ENCODE peak calls at places on chromosomes 12 and 14, in nine cellular contexts. S, P, I, A, T, G, Q, E and H are unnamed samples.

GRCh38 chr12:130764475-130765185 is 48.5 kb upstream of the RIMBP2 start:
- DNase-seq in S (peak), P (peak), I (no peak), A (peak), T (peak), G (no peak), Q (no peak), E (no peak), H (no peak)

GRCh38 chr12:53929527-53929926 is 9.1 kb upstream of the HOXC13 start:
- DNase-seq in S (no peak), P (no peak), I (no peak), A (no peak), T (no peak), G (no peak), Q (no peak), E (no peak), H (no peak)

GRCh38 chr12:126874427-126875026 is 1392.4 kb upstream of the TMEM132C start:
- DNase-seq in S (peak), P (no peak), I (peak), A (peak), T (peak), G (peak), Q (peak), E (peak), H (peak)

GRCh38 chr12:131153016-131153415 is 199.3 kb downstream of the ADGRD1 start:
- DNase-seq in S (no peak), P (no peak), I (no peak), A (no peak), T (no peak), G (no peak), Q (no peak), E (no peak), H (no peak)

GRCh38 chr12:1083086-1083887 is 92.3 kb downstream of the ERC1 start:
- DNase-seq in S (no peak), P (no peak), I (no peak), A (no peak), T (peak), G (no peak), Q (no peak), E (no peak), H (no peak)

GRCh38 chr12:119528241-119528640 is 65.3 kb upstream of the TMEM233 start:
- DNase-seq in S (no peak), P (no peak), I (no peak), A (no peak), T (peak), G (no peak), Q (no peak), E (no peak), H (no peak)

GRCh38 chr14:61839452-61839851 is 77.2 kb downstream of the SNAPC1 start:
- DNase-seq in S (no peak), P (peak), I (no peak), A (peak), T (peak), G (no peak), Q (no peak), E (no peak), H (peak)

GRCh38 chr12:68137278-68137930 is 22.1 kb downstream of the IFNG start:
- DNase-seq in S (no peak), P (no peak), I (no peak), A (no peak), T (no peak), G (no peak), Q (no peak), E (no peak), H (no peak)

GRCh38 chr12:83805137-83805818 is 1107.3 kb downstream of the SLC6A15 start:
- DNase-seq in S (no peak), P (no peak), I (no peak), A (no peak), T (no peak), G (no peak), Q (no peak), E (no peak), H (no peak)

GRCh38 chr14:59463773-59464650 is 1.2 kb downstream of the GPR135 start:
- DNase-seq in S (no peak), P (no peak), I (no peak), A (peak), T (peak), G (no peak), Q (no peak), E (no peak), H (no peak)

GRCh38 chr14:81464253-81465001 is 64.3 kb upstream of the STON2 start:
- DNase-seq in S (peak), P (peak), I (no peak), A (peak), T (peak), G (no peak), Q (peak), E (no peak), H (peak)

GRCh38 chr12:87596134-87596533 is 433.1 kb downstream of the C12orf50 start:
- DNase-seq in S (no peak), P (no peak), I (no peak), A (no peak), T (no peak), G (no peak), Q (no peak), E (no peak), H (no peak)

GRCh38 chr12:89316705-89317139 is 35.6 kb downstream of the DUSP6 start:
- DNase-seq in S (no peak), P (no peak), I (no peak), A (no peak), T (no peak), G (no peak), Q (peak), E (no peak), H (no peak)

GRCh38 chr14:106318700-106319099 is 792.3 kb downstream of the TMEM121 start:
- DNase-seq in S (no peak), P (no peak), I (no peak), A (no peak), T (no peak), G (no peak), Q (no peak), E (no peak), H (no peak)

GRCh38 chr12:6193853-6194815 is 6.1 kb upstream of the CD9 start:
- DNase-seq in S (no peak), P (no peak), I (no peak), A (no peak), T (no peak), G (peak), Q (no peak), E (no peak), H (no peak)

GRCh38 chr14:63421226-63421625 is 102.5 kb upstream of the GPHB5 start:
- DNase-seq in S (no peak), P (no peak), I (no peak), A (peak), T (no peak), G (no peak), Q (no peak), E (no peak), H (no peak)

GRCh38 chr12:25320123-25321006 is 69.6 kb upstream of the KRAS start:
- DNase-seq in S (no peak), P (no peak), I (no peak), A (peak), T (peak), G (no peak), Q (no peak), E (no peak), H (no peak)

GRCh38 chr14:34021096-34021495 is 70.2 kb upstream of the EGLN3 start:
- DNase-seq in S (no peak), P (no peak), I (no peak), A (no peak), T (no peak), G (no peak), Q (no peak), E (no peak), H (no peak)

GRCh38 chr14:98177551-98177950 is 1094.4 kb downstream of the BCL11B start:
- DNase-seq in S (no peak), P (no peak), I (no peak), A (no peak), T (no peak), G (no peak), Q (no peak), E (no peak), H (no peak)

GRCh38 chr14:90547968-90548367 is 151.1 kb downstream of the CALM1 start:
- DNase-seq in S (no peak), P (no peak), I (no peak), A (no peak), T (no peak), G (no peak), Q (no peak), E (no peak), H (no peak)

DNA sequence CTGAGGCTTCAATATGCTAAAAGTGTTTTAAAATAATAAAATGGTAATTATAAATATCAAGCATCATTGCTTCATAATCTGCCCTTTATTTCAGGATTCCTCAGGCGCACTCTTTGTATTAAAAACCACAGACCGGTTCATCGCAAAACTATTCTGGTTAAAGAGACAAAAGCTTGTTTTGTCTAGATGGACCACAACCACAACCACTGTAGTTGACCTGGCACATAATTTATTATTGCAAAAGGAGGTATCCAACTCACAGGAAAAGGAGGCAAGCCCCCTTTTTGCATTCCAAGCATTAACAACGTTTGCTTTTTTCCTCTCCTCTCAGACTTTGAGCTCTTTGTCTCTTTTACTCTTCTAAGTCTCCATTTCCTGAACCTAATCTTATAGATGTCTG is 1057.7 kb downstream of the GALC start:
- DNase-seq in S (no peak), P (no peak), I (no peak), A (peak), T (peak), G (no peak), Q (no peak), E (no peak), H (no peak)
- H3K4me3 ChIP-seq in S (no peak), P (no peak), I (no peak), A (no peak), T (no peak), G (no peak), Q (no peak), E (no peak), H (no peak)

GRCh38 chr14:99968931-99969330 is 96.3 kb upstream of the EVL start:
- DNase-seq in S (no peak), P (no peak), I (no peak), A (peak), T (peak), G (no peak), Q (no peak), E (no peak), H (no peak)
- TF ChIP-seq CTCF in S (no peak), P (no peak), I (no peak), A (no peak), T (no peak), G (no peak), Q (no peak), E (no peak), H (no peak)

GRCh38 chr12:57622293-57623245 is 10.4 kb downstream of the B4GALNT1 start:
- DNase-seq in S (no peak), P (no peak), I (no peak), A (no peak), T (no peak), G (no peak), Q (no peak), E (no peak), H (no peak)

GRCh38 chr12:57620245-57620935 is 9.2 kb downstream of the ARHGEF25 start:
- DNase-seq in S (no peak), P (no peak), I (no peak), A (no peak), T (no peak), G (no peak), Q (no peak), E (no peak), H (no peak)

GRCh38 chr12:57623385-57623784 is 9.6 kb downstream of the B4GALNT1 start:
- DNase-seq in S (no peak), P (no peak), I (no peak), A (no peak), T (no peak), G (no peak), Q (no peak), E (no peak), H (no peak)

GRCh38 chr12:57620936-57621496 is 9.8 kb downstream of the ARHGEF25 start:
- DNase-seq in S (no peak), P (no peak), I (no peak), A (no peak), T (no peak), G (no peak), Q (no peak), E (no peak), H (no peak)

GRCh38 chr12:57621497-57622292 is 10.5 kb downstream of the ARHGEF25 start:
- DNase-seq in S (peak), P (peak), I (no peak), A (peak), T (no peak), G (peak), Q (peak), E (no peak), H (no peak)
- H3K4me3 ChIP-seq in S (no peak), P (no peak), I (peak), A (peak), T (peak), G (peak), Q (peak), E (peak), H (peak)

GRCh38 chr14:56592746-56593544 is 13.3 kb downstream of the TMEM260 start:
- DNase-seq in S (no peak), P (no peak), I (no peak), A (no peak), T (no peak), G (no peak), Q (no peak), E (no peak), H (no peak)
- TF ChIP-seq CTCF in S (no peak), P (no peak), I (no peak), A (no peak), T (no peak), G (no peak), Q (no peak), E (no peak), H (no peak)

GRCh38 chr12:13980548-13981295 is 680 bp downstream of the GRIN2B start:
- DNase-seq in S (no peak), P (no peak), I (no peak), A (no peak), T (no peak), G (no peak), Q (no peak), E (no peak), H (no peak)
- H3K4me3 ChIP-seq in S (peak), P (no peak), I (no peak), A (no peak), T (no peak), G (peak), Q (peak), E (peak), H (no peak)

DNA sequence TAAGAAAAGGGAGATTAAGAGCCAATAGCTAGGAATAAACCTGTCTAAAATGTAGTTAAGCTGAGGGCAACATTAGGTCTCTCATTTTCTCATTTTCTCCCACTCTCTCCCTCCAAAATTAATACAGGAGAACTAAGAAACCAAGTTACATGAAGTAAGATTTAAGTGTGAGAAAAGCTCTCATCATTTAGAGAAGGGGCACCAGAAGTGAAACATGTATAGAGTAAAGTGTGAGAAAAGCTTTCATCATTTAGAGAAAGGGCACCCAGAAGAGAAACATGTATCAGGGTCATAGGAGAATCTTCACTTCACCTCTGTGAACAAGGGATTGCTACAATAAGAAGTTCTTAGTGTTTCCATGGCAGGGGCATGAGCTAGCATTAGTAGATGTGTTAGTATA is 132.4 kb upstream of the CNTN1 start:
- DNase-seq in S (no peak), P (no peak), I (no peak), A (no peak), T (no peak), G (no peak), Q (no peak), E (no peak), H (no peak)
- TF ChIP-seq CTCF in S (no peak), P (no peak), I (no peak), A (no peak), T (no peak), G (no peak), Q (no peak), E (no peak), H (no peak)

DNA sequence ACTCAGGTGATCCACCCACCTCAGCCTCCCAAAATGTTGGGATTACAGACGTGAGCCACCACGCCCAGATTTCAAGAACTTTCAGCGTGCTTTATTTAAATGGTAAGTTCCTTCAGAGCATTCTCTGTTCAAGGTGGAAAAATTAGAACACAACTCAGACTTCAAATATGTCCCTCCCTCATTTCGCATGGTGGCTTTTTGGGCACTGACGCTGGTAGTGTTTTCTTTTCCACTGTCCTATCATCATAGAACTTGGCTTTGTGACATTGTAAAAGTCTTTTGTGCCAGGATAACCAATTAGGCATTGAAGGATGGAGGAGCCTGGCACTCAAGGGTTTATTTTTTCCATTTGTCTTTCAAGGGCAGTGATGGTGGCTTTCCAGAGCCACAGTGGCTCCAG is 190.8 kb downstream of the NUAK1 start:
- DNase-seq in S (no peak), P (no peak), I (no peak), A (no peak), T (peak), G (no peak), Q (no peak), E (no peak), H (no peak)
- H3K4me3 ChIP-seq in S (no peak), P (no peak), I (no peak), A (no peak), T (no peak), G (no peak), Q (no peak), E (no peak), H (no peak)

GRCh38 chr12:76921891-76922664 is 43.3 kb upstream of the CSRP2 start:
- DNase-seq in S (no peak), P (no peak), I (no peak), A (peak), T (no peak), G (no peak), Q (no peak), E (no peak), H (no peak)

GRCh38 chr12:76929499-76929898 is 50.7 kb upstream of the CSRP2 start:
- DNase-seq in S (no peak), P (no peak), I (no peak), A (no peak), T (no peak), G (no peak), Q (no peak), E (no peak), H (no peak)

GRCh38 chr12:76922821-76923315 is 44.0 kb upstream of the CSRP2 start:
- DNase-seq in S (no peak), P (no peak), I (no peak), A (no peak), T (no peak), G (no peak), Q (no peak), E (no peak), H (no peak)

DNA sequence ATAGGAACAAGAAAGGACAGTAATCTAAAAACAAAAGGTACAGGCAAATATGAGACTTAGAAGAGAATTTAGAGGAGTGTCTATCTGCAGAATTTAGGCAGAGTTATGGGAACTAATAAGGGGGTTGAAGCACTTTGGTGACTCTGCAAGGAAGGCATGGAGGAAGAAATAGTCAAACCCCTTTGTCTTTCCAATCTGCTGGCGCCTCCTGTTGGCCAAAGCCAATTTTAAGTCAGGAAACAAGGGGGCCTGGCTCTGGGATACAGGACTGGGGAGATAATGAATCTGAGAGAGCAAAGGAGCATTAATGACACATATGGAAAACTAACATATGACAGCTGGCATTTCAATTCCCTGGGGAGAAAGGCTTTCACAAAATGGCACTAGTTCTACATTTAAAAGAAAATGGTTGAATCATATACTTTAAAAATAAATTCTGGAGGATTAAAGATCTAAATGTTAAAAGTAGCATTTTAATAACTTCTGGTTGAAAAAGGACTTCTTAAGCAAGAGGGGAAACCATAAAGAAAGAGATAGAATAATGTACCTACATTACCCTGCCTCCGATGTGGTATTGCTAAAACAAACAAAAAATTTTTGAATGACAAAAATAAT is 48.5 kb upstream of the CSRP2 start:
- DNase-seq in S (peak), P (peak), I (no peak), A (peak), T (peak), G (peak), Q (peak), E (no peak), H (no peak)
- TF ChIP-seq CTCF in S (peak), P (peak), I (no peak), A (peak), T (peak), G (no peak), Q (peak), E (peak), H (peak)

GRCh38 chr14:104700747-104701215 is 11.4 kb downstream of the INF2 start:
- DNase-seq in S (no peak), P (no peak), I (no peak), A (no peak), T (no peak), G (no peak), Q (no peak), E (no peak), H (no peak)

GRCh38 chr14:104701383-104702076 is 12.1 kb downstream of the INF2 start:
- DNase-seq in S (no peak), P (no peak), I (no peak), A (no peak), T (no peak), G (no peak), Q (no peak), E (no peak), H (no peak)

GRCh38 chr14:104698688-104699425 is 9.4 kb downstream of the INF2 start:
- DNase-seq in S (no peak), P (no peak), I (no peak), A (no peak), T (no peak), G (no peak), Q (no peak), E (no peak), H (no peak)

GRCh38 chr14:104699426-104699748 is 10.0 kb downstream of the INF2 start:
- DNase-seq in S (no peak), P (no peak), I (no peak), A (no peak), T (no peak), G (no peak), Q (no peak), E (no peak), H (no peak)

DNA sequence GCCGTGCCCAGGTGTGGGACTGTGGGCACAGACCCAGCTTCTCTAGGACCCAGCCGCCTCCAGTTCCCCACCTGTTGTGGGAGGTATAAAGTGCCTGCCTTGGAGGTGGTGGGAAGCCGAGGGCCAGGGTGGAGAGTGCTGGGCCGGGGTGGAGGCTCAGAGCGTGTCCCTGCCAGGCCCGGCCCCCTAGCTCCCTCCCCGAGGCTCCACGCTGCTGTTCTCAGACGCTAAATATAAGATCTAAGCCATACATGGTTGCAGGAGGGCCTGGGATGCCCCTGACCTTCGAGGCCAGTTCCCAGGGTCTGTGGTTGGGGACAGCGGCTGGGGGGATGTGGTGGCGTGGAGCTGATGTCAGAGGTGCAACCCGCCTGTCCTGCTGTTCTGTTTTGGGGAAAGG is 10.8 kb downstream of the INF2 start:
- DNase-seq in S (no peak), P (no peak), I (no peak), A (no peak), T (no peak), G (no peak), Q (no peak), E (no peak), H (no peak)
- H3K4me3 ChIP-seq in S (no peak), P (no peak), I (no peak), A (no peak), T (no peak), G (no peak), Q (no peak), E (peak), H (no peak)

GRCh38 chr14:104593241-104593701 is 11.3 kb downstream of the TMEM179 start:
- DNase-seq in S (no peak), P (no peak), I (no peak), A (no peak), T (no peak), G (no peak), Q (no peak), E (no peak), H (no peak)
- TF ChIP-seq CTCF in S (no peak), P (no peak), I (no peak), A (no peak), T (no peak), G (no peak), Q (no peak), E (no peak), H (no peak)